ENCODE peak calls at places on chromosomes 16 and 17, in nine cellular contexts. G is activated CD8-positive, alpha-beta memory T cell treated with anti-CD3 and anti-CD28 coated beads for 48 hours; U is left lung; L is fibroblast of pulmonary artery; A is neural crest cell; J is T-helper 1 cell; S is amniotic stem cell; Y is GF-D8; M is GM12865. Q is an unnamed sample.

GRCh38 chr16:88558457-88559442 is 11.5 kb upstream of the ZC3H18 start:
- DNase-seq in G (no peak), U (no peak), L (peak), A (no peak), J (no peak), S (peak), Y (peak), M (peak), Q (peak)

GRCh38 chr17:63436523-63437110 is 9.5 kb downstream of the CYB561 start:
- DNase-seq in G (no peak), U (no peak), L (peak), A (no peak), J (no peak), S (no peak), Y (no peak), M (no peak), Q (no peak)

GRCh38 chr16:10788665-10789064 is 29.9 kb downstream of the TVP23A start:
- DNase-seq in G (no peak), U (no peak), L (no peak), A (no peak), J (no peak), S (no peak), Y (no peak), M (no peak), Q (no peak)

GRCh38 chr16:22786284-22786683 is 27.7 kb upstream of the HS3ST2 start:
- DNase-seq in G (no peak), U (no peak), L (no peak), A (no peak), J (no peak), S (no peak), Y (no peak), M (no peak), Q (no peak)

GRCh38 chr17:16449121-16449570 is 33.8 kb downstream of the TRPV2 start:
- DNase-seq in G (no peak), U (no peak), L (no peak), A (no peak), J (no peak), S (no peak), Y (no peak), M (no peak), Q (peak)

GRCh38 chr16:53266156-53266555 is 168.1 kb upstream of the RBL2 start:
- DNase-seq in G (no peak), U (no peak), L (no peak), A (no peak), J (no peak), S (no peak), Y (no peak), M (no peak), Q (no peak)

GRCh38 chr16:67112591-67113399 is 3.1 kb downstream of the PHAF1 start:
- DNase-seq in G (no peak), U (no peak), L (no peak), A (no peak), J (no peak), S (no peak), Y (no peak), M (no peak), Q (no peak)

GRCh38 chr17:17847102-17847501 is 10.3 kb upstream of the SREBF1 start:
- DNase-seq in G (no peak), U (no peak), L (no peak), A (no peak), J (no peak), S (no peak), Y (no peak), M (no peak), Q (no peak)

GRCh38 chr16:63080736-63081135 is 1044.5 kb upstream of the CDH8 start:
- DNase-seq in G (no peak), U (no peak), L (no peak), A (no peak), J (no peak), S (no peak), Y (no peak), M (no peak), Q (no peak)

GRCh38 chr16:47660540-47660939 is 199.4 kb downstream of the PHKB start:
- DNase-seq in G (no peak), U (no peak), L (no peak), A (no peak), J (no peak), S (no peak), Y (no peak), M (no peak), Q (peak)

GRCh38 chr17:10087333-10087732 is 111.1 kb downstream of the GAS7 start:
- DNase-seq in G (no peak), U (no peak), L (no peak), A (no peak), J (no peak), S (no peak), Y (peak), M (no peak), Q (no peak)

GRCh38 chr17:6894206-6894528 is 62.6 kb upstream of the TEKT1 start:
- DNase-seq in G (no peak), U (no peak), L (peak), A (no peak), J (no peak), S (no peak), Y (no peak), M (peak), Q (peak)

GRCh38 chr16:4370570-4371480 is 823 bp upstream of the VASN start:
- DNase-seq in G (no peak), U (peak), L (peak), A (no peak), J (no peak), S (no peak), Y (no peak), M (no peak), Q (no peak)

GRCh38 chr16:89844739-89845339 is 16.6 kb downstream of the SPIRE2 start:
- DNase-seq in G (no peak), U (no peak), L (no peak), A (no peak), J (no peak), S (no peak), Y (no peak), M (no peak), Q (no peak)

GRCh38 chr17:77143306-77143705 is 2.5 kb downstream of the SEC14L1 start:
- DNase-seq in G (no peak), U (no peak), L (no peak), A (no peak), J (no peak), S (no peak), Y (no peak), M (no peak), Q (no peak)

GRCh38 chr16:85943702-85944101 is 44.7 kb downstream of the IRF8 start:
- DNase-seq in G (no peak), U (no peak), L (no peak), A (no peak), J (no peak), S (no peak), Y (no peak), M (no peak), Q (no peak)

GRCh38 chr16:4015275-4015990 is 100.8 kb downstream of the ADCY9 start:
- DNase-seq in G (no peak), U (no peak), L (no peak), A (no peak), J (no peak), S (no peak), Y (no peak), M (no peak), Q (no peak)

GRCh38 chr16:82192665-82193064 is 22.6 kb upstream of the MPHOSPH6 start:
- DNase-seq in G (no peak), U (no peak), L (peak), A (no peak), J (no peak), S (no peak), Y (peak), M (peak), Q (no peak)

GRCh38 chr16:3771513-3771912 is 54.2 kb upstream of the TRAP1 start:
- DNase-seq in G (no peak), U (no peak), L (no peak), A (no peak), J (no peak), S (no peak), Y (no peak), M (no peak), Q (no peak)

GRCh38 chr17:36920032-36921000 is 17.0 kb upstream of the LHX1 start:
- DNase-seq in G (no peak), U (no peak), L (no peak), A (no peak), J (no peak), S (no peak), Y (no peak), M (no peak), Q (no peak)

GRCh38 chr16:85536073-85536410 is 77.1 kb upstream of the GSE1 start:
- DNase-seq in G (no peak), U (no peak), L (peak), A (no peak), J (no peak), S (no peak), Y (peak), M (no peak), Q (no peak)

GRCh38 chr17:14921936-14922335 is 343.2 kb downstream of the PMP22 start:
- DNase-seq in G (no peak), U (no peak), L (no peak), A (no peak), J (no peak), S (no peak), Y (no peak), M (no peak), Q (no peak)

GRCh38 chr17:19271751-19272357 is 34.7 kb downstream of the EPN2 start:
- DNase-seq in G (no peak), U (no peak), L (no peak), A (no peak), J (no peak), S (no peak), Y (no peak), M (no peak), Q (no peak)

GRCh38 chr17:57544381-57544780 is 200.7 kb downstream of the CCDC182 start:
- DNase-seq in G (no peak), U (no peak), L (no peak), A (no peak), J (no peak), S (no peak), Y (no peak), M (no peak), Q (no peak)

GRCh38 chr17:71975998-71976649 is 144.7 kb upstream of the SOX9 start:
- DNase-seq in G (no peak), U (peak), L (peak), A (peak), J (no peak), S (peak), Y (no peak), M (no peak), Q (no peak)

GRCh38 chr16:28494141-28494851 is at the start of gene APOBR:
- DNase-seq in G (peak), U (peak), L (no peak), A (no peak), J (peak), S (no peak), Y (peak), M (peak), Q (peak)

GRCh38 chr17:74024871-74025531 is 178.5 kb upstream of the RPL38 start:
- DNase-seq in G (no peak), U (no peak), L (no peak), A (peak), J (no peak), S (no peak), Y (no peak), M (no peak), Q (no peak)

GRCh38 chr16:72400257-72401078 is 228.5 kb upstream of the PMFBP1 start:
- DNase-seq in G (no peak), U (no peak), L (peak), A (peak), J (no peak), S (peak), Y (peak), M (peak), Q (peak)

GRCh38 chr17:71764507-71764906 is 356.3 kb upstream of the SOX9 start:
- DNase-seq in G (no peak), U (no peak), L (peak), A (peak), J (no peak), S (no peak), Y (no peak), M (peak), Q (peak)

GRCh38 chr16:25390761-25391160 is 133.1 kb upstream of the ZKSCAN2 start:
- DNase-seq in G (no peak), U (no peak), L (no peak), A (no peak), J (no peak), S (no peak), Y (no peak), M (peak), Q (no peak)

GRCh38 chr16:79607587-79607986 is 7.0 kb upstream of the MAF start:
- DNase-seq in G (no peak), U (no peak), L (peak), A (no peak), J (no peak), S (no peak), Y (no peak), M (no peak), Q (no peak)

GRCh38 chr17:75036643-75037268 is 10.0 kb downstream of the ATP5PD start:
- DNase-seq in G (no peak), U (peak), L (peak), A (no peak), J (peak), S (no peak), Y (no peak), M (no peak), Q (no peak)

GRCh38 chr16:2720719-2721633 is 952 bp upstream of the PRSS27 start:
- DNase-seq in G (peak), U (peak), L (peak), A (peak), J (peak), S (peak), Y (peak), M (peak), Q (peak)

GRCh38 chr16:84739349-84740124 is 39.7 kb downstream of the USP10 start:
- DNase-seq in G (no peak), U (no peak), L (peak), A (no peak), J (no peak), S (peak), Y (no peak), M (no peak), Q (no peak)